ENCODE peak calls at places on chromosome 12, in five cellular contexts. V, R, G, Z and O are unnamed samples.
A peak's percentile ranks its signal among the peaks of the same experiment; 100 is the strongest.

GRCh38 chr12:72330291-72330690 is 58.1 kb downstream of the TRHDE start:
- DNase-seq in V (no peak), Z (no peak), R (peak; percentile 20), G (peak; percentile 45), O (peak; percentile 66)

GRCh38 chr12:66048218-66048842 is 82.2 kb downstream of the LLPH start:
- DNase-seq in G (no peak), V (no peak), Z (no peak), R (no peak), O (no peak)

GRCh38 chr12:12017798-12018197 is 52.9 kb upstream of the BCL2L14 start:
- DNase-seq in G (peak; percentile 74), V (no peak), R (peak; percentile 18), Z (no peak), O (no peak)

GRCh38 chr12:32217354-32218310 is 111.0 kb downstream of the BICD1 start:
- DNase-seq in Z (peak; percentile 68), V (no peak), G (no peak), R (no peak), O (peak; percentile 68)

GRCh38 chr12:12439636-12440035 is 82.8 kb downstream of the BORCS5 start:
- DNase-seq in Z (no peak), R (no peak), V (no peak), G (no peak), O (no peak)

GRCh38 chr12:73629893-73630872 is 907.5 kb upstream of the ATXN7L3B start:
- DNase-seq in R (no peak), V (no peak), G (peak; percentile 75), Z (no peak), O (no peak)

GRCh38 chr12:41277019-41277770 is 89.1 kb downstream of the PDZRN4 start:
- DNase-seq in G (peak; percentile 65), Z (no peak), R (peak; percentile 30), V (no peak), O (no peak)

GRCh38 chr12:7935773-7936581 is at the start of gene SLC2A3:
- DNase-seq in Z (no peak), R (peak; percentile 59), V (peak; percentile 77), G (peak; percentile 90), O (peak; percentile 92)

GRCh38 chr12:99442758-99443157 is 204.8 kb upstream of the GARIN6 start:
- DNase-seq in R (no peak), Z (no peak), G (no peak), V (no peak), O (no peak)

GRCh38 chr12:128077211-128077916 is 189.6 kb upstream of the TMEM132C start:
- DNase-seq in R (no peak), Z (no peak), G (no peak), V (no peak), O (peak; percentile 62)

GRCh38 chr12:124032265-124032886 is 59.4 kb downstream of the ZNF664 start:
- DNase-seq in G (peak; percentile 79), R (peak; percentile 36), Z (no peak), V (no peak), O (peak; percentile 93)

GRCh38 chr12:66188584-66189475 is at the start of gene IRAK3:
- DNase-seq in R (peak; percentile 29), V (peak; percentile 93), G (peak; percentile 69), Z (peak; percentile 96), O (peak; percentile 91)

GRCh38 chr12:109594566-109595317 is 21.1 kb downstream of the MVK start:
- DNase-seq in G (no peak), Z (no peak), R (no peak), V (no peak), O (peak; percentile 35)

GRCh38 chr12:4814485-4814884 is 94.3 kb downstream of the GALNT8 start:
- DNase-seq in Z (no peak), G (no peak), R (no peak), V (no peak), O (no peak)

GRCh38 chr12:130026608-130027176 is 122.9 kb upstream of the TMEM132D start:
- DNase-seq in Z (no peak), V (no peak), R (no peak), G (peak; percentile 66), O (no peak)

GRCh38 chr12:82130763-82131162 is 227.4 kb downstream of the CCDC59 start:
- DNase-seq in Z (no peak), V (no peak), R (no peak), G (no peak), O (no peak)

GRCh38 chr12:49098035-49098451 is 3.4 kb upstream of the DHH start:
- DNase-seq in Z (peak; percentile 69), R (peak; percentile 76), V (no peak), G (peak; percentile 87), O (peak; percentile 93)

GRCh38 chr12:116950628-116951325 is 40.0 kb downstream of the FBXW8 start:
- DNase-seq in G (no peak), R (no peak), V (no peak), Z (no peak), O (no peak)

GRCh38 chr12:62933220-62933870 is 1.6 kb downstream of the PPM1H start:
- DNase-seq in V (no peak), R (no peak), G (peak; percentile 90), Z (no peak), O (peak; percentile 89)

GRCh38 chr12:123160801-123161487 is 10.1 kb upstream of the PITPNM2 start:
- DNase-seq in R (no peak), V (no peak), G (no peak), Z (no peak), O (no peak)

GRCh38 chr12:108907861-108908302 is 28.0 kb downstream of the DAO start:
- DNase-seq in G (peak; percentile 33), V (no peak), Z (no peak), R (no peak), O (peak; percentile 71)

GRCh38 chr12:62983594-62983993 is 48.6 kb upstream of the PPM1H start:
- DNase-seq in V (no peak), R (no peak), G (peak; percentile 63), Z (no peak), O (no peak)

DNA sequence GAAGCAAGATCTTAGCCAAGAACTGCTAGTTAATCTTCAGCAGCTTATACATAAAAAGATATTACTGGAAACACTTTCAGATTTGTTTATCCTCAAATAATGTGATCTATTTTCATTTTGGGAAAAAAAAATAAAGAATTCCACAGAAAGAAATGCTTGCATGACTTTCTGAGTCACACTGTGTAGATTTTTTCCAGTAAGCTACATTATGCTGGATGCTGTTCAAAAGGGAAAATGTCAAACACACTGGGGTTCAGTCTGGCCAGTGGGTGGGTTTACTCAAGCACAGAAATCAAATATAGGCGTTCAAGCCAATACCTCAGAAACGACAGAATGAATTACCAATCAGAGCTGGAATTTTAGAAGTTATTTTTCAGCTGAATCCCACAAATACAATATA is 239.5 kb upstream of the KRR1 start:
- DNase-seq in R (no peak), Z (no peak), G (no peak), V (no peak), O (no peak)
- H3K4me1 ChIP-seq in R (no peaks in the 10 kb centered on the region), Z (no peaks in the 10 kb centered on the region), G (no peaks in the 10 kb centered on the region), V (peaks cover 9% of the 10 kb centered on the region), O (peaks cover 30% of the 10 kb centered on the region)

DNA sequence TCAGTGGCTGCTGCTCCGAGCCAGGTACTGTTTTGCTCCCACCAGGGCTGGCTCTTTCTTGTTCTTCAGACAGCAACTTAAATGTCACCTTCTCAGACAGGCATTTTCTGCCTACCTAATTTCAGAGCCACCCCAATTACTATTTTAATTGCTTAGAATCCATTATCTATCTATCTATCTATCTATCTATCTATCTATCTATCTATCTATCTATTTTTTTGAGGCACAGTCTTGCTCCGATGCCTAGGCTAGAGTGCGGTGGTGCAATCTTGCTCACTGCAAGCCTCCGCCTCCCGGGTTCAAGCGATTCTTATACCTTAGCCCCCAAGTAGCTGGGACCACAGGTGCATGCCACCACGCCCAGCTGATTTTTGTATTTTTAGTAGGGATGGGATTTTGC is 58.5 kb downstream of the SPPL3 start:
- DNase-seq in Z (no peak), V (no peak), R (no peak), G (no peak), O (no peak)
- H3K4me1 ChIP-seq in Z (peaks cover 29% of the 10 kb centered on the region), V (peaks cover 69% of the 10 kb centered on the region), R (no peaks in the 10 kb centered on the region), G (no peaks in the 10 kb centered on the region), O (peaks cover 11% of the 10 kb centered on the region)

GRCh38 chr12:67275380-67275913 is 6.3 kb downstream of the CAND1 start:
- DNase-seq in Z (no peak), V (no peak), G (no peak), R (no peak), O (no peak)
- H3K4me1 ChIP-seq in Z (peaks cover 65% of the 10 kb centered on the region), V (peaks cover 73% of the 10 kb centered on the region), G (peaks cover 13% of the 10 kb centered on the region), R (peaks cover 3% of the 10 kb centered on the region), O (peaks cover 19% of the 10 kb centered on the region)

DNA sequence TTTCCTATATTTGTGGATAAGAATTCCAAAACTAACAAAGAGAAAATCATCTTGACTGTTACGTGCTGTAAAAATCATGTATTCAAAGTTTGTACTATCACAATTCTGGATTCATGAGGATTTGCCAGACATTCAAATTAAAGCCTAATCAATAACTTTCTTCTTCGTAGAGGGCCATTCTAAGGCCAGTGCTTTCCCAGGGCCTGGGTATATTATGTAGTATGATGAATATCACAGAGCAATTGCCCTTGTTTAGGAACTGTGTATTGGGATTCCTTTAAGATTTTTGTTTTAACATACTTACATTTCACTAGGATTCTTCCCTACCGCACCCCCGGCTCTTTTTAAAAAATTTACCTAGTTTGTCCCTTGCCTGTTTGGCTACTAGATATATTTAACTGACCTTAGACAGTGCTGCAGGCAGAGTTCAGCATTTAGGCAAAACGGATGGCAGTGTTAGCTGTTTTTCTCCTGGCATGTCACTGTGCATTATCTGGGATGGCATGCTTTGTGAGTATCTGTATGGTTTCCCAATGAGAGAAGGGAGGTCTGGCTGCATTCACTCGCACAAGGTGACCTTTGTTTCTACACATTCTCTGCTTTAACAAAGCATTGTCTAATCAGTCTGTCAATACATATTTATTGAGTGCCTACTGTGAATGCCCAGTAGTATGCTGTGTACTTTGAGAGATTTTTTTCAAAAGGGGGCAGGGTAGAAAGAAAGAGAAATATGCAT is 63.2 kb downstream of the ERC1 start:
- DNase-seq in R (peak; percentile 11), Z (no peak), V (no peak), G (peak; percentile 64), O (no peak)
- H3K4me1 ChIP-seq in R (peaks cover 26% of the 10 kb centered on the region), Z (peaks cover 17% of the 10 kb centered on the region), V (peaks cover 24% of the 10 kb centered on the region), G (peaks cover 58% of the 10 kb centered on the region), O (no peaks in the 10 kb centered on the region)

DNA sequence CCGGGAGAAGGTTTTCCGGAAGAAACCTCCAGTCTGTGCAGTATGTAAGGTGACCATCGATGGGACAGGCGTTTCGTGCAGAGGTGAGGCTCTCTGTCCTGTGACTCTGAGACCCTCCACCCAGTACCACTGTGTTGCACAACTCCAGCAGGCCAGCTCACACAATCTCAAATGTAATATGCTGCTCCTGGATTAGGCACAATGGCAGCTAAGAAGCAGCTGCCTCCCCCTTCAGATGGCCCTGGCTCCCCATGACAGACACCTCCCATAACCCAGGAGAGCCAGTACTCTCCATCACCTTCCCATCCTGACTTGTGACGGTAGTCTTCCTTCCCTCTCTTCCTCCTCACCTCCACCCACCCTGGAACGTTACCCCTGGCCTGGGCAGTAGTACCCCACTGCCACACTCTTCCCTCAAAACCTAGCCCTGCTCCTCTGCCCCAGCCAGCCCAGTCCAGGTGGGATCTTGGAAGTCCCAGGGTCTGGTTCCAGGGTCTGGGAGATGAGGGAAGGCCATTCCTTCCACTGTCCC is 2.1 kb downstream of the TNS2 start:
- DNase-seq in V (peak; percentile 69), Z (peak; percentile 60), R (no peak), G (no peak), O (no peak)
- H3K4me1 ChIP-seq in V (peaks cover 75% of the 10 kb centered on the region), Z (peaks cover 54% of the 10 kb centered on the region), R (peaks cover 38% of the 10 kb centered on the region), G (peaks cover 52% of the 10 kb centered on the region), O (peaks cover 79% of the 10 kb centered on the region)

GRCh38 chr12:51837286-51837685 is 11.2 kb downstream of the FIGNL2 start:
- DNase-seq in R (no peak), Z (no peak), G (no peak), V (no peak), O (no peak)
- H3K4me1 ChIP-seq in R (peaks cover 24% of the 10 kb centered on the region), Z (no peaks in the 10 kb centered on the region), G (peaks cover 45% of the 10 kb centered on the region), V (no peaks in the 10 kb centered on the region), O (no peaks in the 10 kb centered on the region)

GRCh38 chr12:46218509-46219095 is 50.2 kb downstream of the SLC38A1 start:
- DNase-seq in R (no peak), V (no peak), Z (no peak), G (no peak), O (no peak)
- H3K4me1 ChIP-seq in R (no peaks in the 10 kb centered on the region), V (peaks cover 51% of the 10 kb centered on the region), Z (no peaks in the 10 kb centered on the region), G (peaks cover 28% of the 10 kb centered on the region), O (peaks cover 10% of the 10 kb centered on the region)